ENCODE peak calls at places on chromosome 16, in seven cellular contexts. G, R, K, J, C, Y and D are unnamed samples.

GRCh38 chr16:66189951-66190350 is 176.5 kb upstream of the CDH5 start:
- DNase-seq in G (peak), R (no peak), K (no peak), J (no peak), C (no peak), Y (peak), D (no peak)

GRCh38 chr16:12315330-12316138 is 339.0 kb downstream of the SNX29 start:
- DNase-seq in G (no peak), R (no peak), K (no peak), J (no peak), C (no peak), Y (no peak), D (no peak)

GRCh38 chr16:72905581-72905980 is 142.3 kb downstream of the ZFHX3 start:
- DNase-seq in G (no peak), R (no peak), K (no peak), J (no peak), C (no peak), Y (peak), D (no peak)

GRCh38 chr16:31301708-31302400 is 42.1 kb downstream of the ITGAM start:
- DNase-seq in G (no peak), R (no peak), K (no peak), J (no peak), C (no peak), Y (peak), D (no peak)

GRCh38 chr16:78577597-78577996 is 478.1 kb downstream of the WWOX start:
- DNase-seq in G (no peak), R (no peak), K (no peak), J (no peak), C (no peak), Y (no peak), D (no peak)

GRCh38 chr16:15961557-15962205 is 12.3 kb downstream of the ABCC1 start:
- DNase-seq in G (no peak), R (no peak), K (no peak), J (no peak), C (no peak), Y (no peak), D (peak)

GRCh38 chr16:67055712-67056487 is 27.0 kb downstream of the CBFB start:
- DNase-seq in G (peak), R (no peak), K (no peak), J (no peak), C (no peak), Y (peak), D (peak)

GRCh38 chr16:3576211-3576610 is 992 bp downstream of the NLRC3 start:
- DNase-seq in G (no peak), R (no peak), K (no peak), J (peak), C (no peak), Y (no peak), D (no peak)

GRCh38 chr16:1334739-1335138 is 1.3 kb downstream of the BAIAP3 start:
- DNase-seq in G (no peak), R (no peak), K (no peak), J (no peak), C (no peak), Y (no peak), D (no peak)

GRCh38 chr16:58024673-58025350 is 742 bp upstream of the MMP15 start:
- DNase-seq in G (no peak), R (peak), K (peak), J (peak), C (no peak), Y (no peak), D (peak)

GRCh38 chr16:82481455-82481854 is 145.3 kb upstream of the CDH13 start:
- DNase-seq in G (no peak), R (no peak), K (no peak), J (no peak), C (no peak), Y (no peak), D (no peak)

GRCh38 chr16:24850289-24850931 is 4.6 kb downstream of the SLC5A11 start:
- DNase-seq in G (no peak), R (no peak), K (no peak), J (no peak), C (no peak), Y (no peak), D (no peak)

GRCh38 chr16:77169650-77170236 is 21.2 kb upstream of the MON1B start:
- DNase-seq in G (no peak), R (peak), K (no peak), J (peak), C (no peak), Y (peak), D (no peak)

GRCh38 chr16:84477661-84478060 is 26.8 kb downstream of the MEAK7 start:
- DNase-seq in G (no peak), R (no peak), K (no peak), J (no peak), C (no peak), Y (no peak), D (no peak)

GRCh38 chr16:83953796-83954576 is 946 bp downstream of the OSGIN1 start:
- DNase-seq in G (no peak), R (peak), K (no peak), J (no peak), C (no peak), Y (no peak), D (no peak)